ENCODE peak calls at places on chromosomes 6 and 20, in four cellular contexts. F is MM.1S, N is glutamatergic neuron, P is PC-9. L is an unnamed sample.

GRCh38 chr6:110620065-110620464 is 143.7 kb upstream of the SLC22A16 start:
- DNase-seq in F (no peak), P (no peak), N (no peak), L (no peak)

GRCh38 chr6:84771732-84772131 is 7.3 kb upstream of the TBX18 start:
- DNase-seq in P (no peak), F (no peak), N (no peak), L (no peak)

GRCh38 chr20:16575390-16576140 is 2.3 kb upstream of the KIF16B start:
- DNase-seq in N (no peak), P (no peak), F (peak), L (no peak)

GRCh38 chr6:125154184-125155135 is 887 bp downstream of the TPD52L1 start:
- DNase-seq in N (peak), P (peak), F (no peak), L (peak)

GRCh38 chr20:18837710-18838109 is 24.1 kb downstream of the SCP2D1 start:
- DNase-seq in F (no peak), N (no peak), P (no peak), L (no peak)

GRCh38 chr6:13724174-13724573 is 12.5 kb upstream of the RANBP9 start:
- DNase-seq in P (peak), F (no peak), N (no peak), L (no peak)

GRCh38 chr20:9903048-9903651 is 64.3 kb upstream of the PAK5 start:
- DNase-seq in F (peak), P (no peak), N (peak), L (no peak)

GRCh38 chr20:37627060-37627766 is 66.6 kb upstream of the CTNNBL1 start:
- DNase-seq in P (no peak), F (peak), N (no peak), L (peak)

GRCh38 chr6:125974214-125974866 is 12.0 kb upstream of the TRMT11 start:
- DNase-seq in P (peak), F (peak), N (no peak), L (peak)

GRCh38 chr6:169950558-169950957 is 199.1 kb downstream of the ERMARD start:
- DNase-seq in F (peak), P (no peak), N (no peak), L (no peak)

GRCh38 chr6:55174211-55175013 is at the start of gene HCRTR2:
- DNase-seq in P (no peak), F (no peak), N (peak), L (no peak)

GRCh38 chr6:21898107-21898796 is 304.7 kb downstream of the SOX4 start:
- DNase-seq in P (no peak), N (no peak), F (no peak), L (no peak)

GRCh38 chr6:42347456-42347855 is 104.3 kb downstream of the TRERF1 start:
- DNase-seq in N (no peak), F (no peak), P (no peak), L (no peak)

GRCh38 chr6:117265425-117266266 is at the start of gene VGLL2:
- DNase-seq in N (peak), P (no peak), F (peak), L (peak)

DNA sequence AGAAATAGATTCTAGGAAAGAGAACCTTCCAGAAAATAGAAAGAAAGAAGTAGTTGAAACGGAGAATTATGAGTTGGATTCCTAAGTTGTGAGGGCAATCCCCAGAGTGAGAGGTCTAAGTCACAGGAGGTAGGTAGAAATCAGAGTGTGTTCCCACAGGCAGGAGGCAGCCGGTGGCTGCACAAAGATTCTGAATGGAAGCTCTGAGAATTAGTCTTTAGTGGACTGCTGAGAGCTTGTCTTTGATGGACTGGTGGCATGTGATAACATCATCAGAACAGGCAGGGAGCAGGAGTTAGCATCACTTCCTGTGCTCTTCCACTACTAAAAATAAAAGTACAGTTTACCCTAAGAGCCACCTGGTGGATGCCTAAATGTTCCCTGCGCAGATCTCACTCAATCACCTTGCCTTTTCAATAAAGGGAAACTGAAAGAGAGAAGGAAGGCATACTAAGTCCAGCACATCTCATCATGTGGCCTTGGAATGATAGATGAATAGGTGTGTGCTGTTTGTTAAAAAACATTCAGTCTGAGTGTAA is 294.6 kb upstream of the POU3F2 start:
- DNase-seq in N (no peak), P (no peak), F (peak), L (no peak)
- TF ChIP-seq CTCF in N (no peak), P (no peak), F (peak), L (no peak)

GRCh38 chr6:26249959-26250805 is 114.8 kb upstream of the BTN3A2 start:
- DNase-seq in N (peak), F (peak), P (no peak), L (peak)
- TF ChIP-seq CTCF in N (peak), F (peak), P (no peak), L (peak)

GRCh38 chr6:36605560-36606391 is 11.6 kb downstream of the SRSF3 start:
- DNase-seq in P (no peak), N (no peak), F (no peak), L (no peak)
- TF ChIP-seq CTCF in P (no peak), N (no peak), F (peak), L (no peak)

DNA sequence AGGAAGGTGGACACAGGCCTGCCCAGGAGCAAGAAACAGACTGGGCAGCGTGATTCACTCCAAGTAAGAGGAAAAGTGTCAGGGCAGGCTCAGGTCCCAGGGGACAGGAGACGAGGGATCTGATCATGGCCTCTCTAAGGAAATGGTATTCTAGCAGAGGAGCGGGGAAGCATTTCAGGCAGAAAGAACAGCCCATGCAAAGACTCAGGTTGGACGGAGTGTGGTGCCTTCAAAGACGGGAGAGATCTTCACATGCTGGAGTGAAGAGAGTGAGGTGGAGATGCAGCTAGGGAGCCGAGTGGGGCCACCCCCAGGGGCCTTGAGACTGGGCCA is 161.1 kb downstream of the SYCP2 start:
- DNase-seq in F (no peak), P (no peak), N (no peak), L (no peak)
- TF ChIP-seq CTCF in F (no peak), P (no peak), N (no peak), L (no peak)